ENCODE peak calls at places on chromosomes 7 and 10, in ten cellular contexts. One of them, this sample, is unnamed.

GRCh38 chr7:929311-929711 is 25.2 kb downstream of the ADAP1 start:
- DNase-seq in HepG2: peak; percentile 36
- DNase-seq in A549: no peak
- DNase-seq in ovary: peak; percentile 27
- DNase-seq in AG10803: peak; percentile 31
- DNase-seq in foreskin fibroblast: no peak
- DNase-seq in lower lobe of right lung: peak; percentile 36
- DNase-seq in CD8-positive, alpha-beta T cell: no peak
- DNase-seq in fibroblast of mammary gland: peak; percentile 33
- DNase-seq in Peyer's patch: peak; percentile 39
- DNase-seq in this sample: no peak

GRCh38 chr10:24652381-24652957 is 71.2 kb downstream of the ARHGAP21 start:
- DNase-seq in lower lobe of right lung: no peak
- DNase-seq in foreskin fibroblast: no peak
- DNase-seq in HepG2: no peak
- DNase-seq in fibroblast of mammary gland: no peak
- DNase-seq in Peyer's patch: no peak
- DNase-seq in ovary: no peak
- DNase-seq in A549: no peak
- DNase-seq in AG10803: no peak
- DNase-seq in CD8-positive, alpha-beta T cell: no peak
- DNase-seq in this sample: no peak

GRCh38 chr7:93544686-93545085 is 29.8 kb downstream of the CALCR start:
- DNase-seq in Peyer's patch: no peak
- DNase-seq in AG10803: no peak
- DNase-seq in A549: no peak
- DNase-seq in HepG2: no peak
- DNase-seq in lower lobe of right lung: no peak
- DNase-seq in ovary: no peak
- DNase-seq in CD8-positive, alpha-beta T cell: no peak
- DNase-seq in fibroblast of mammary gland: no peak
- DNase-seq in foreskin fibroblast: no peak
- DNase-seq in this sample: no peak

GRCh38 chr10:23399701-23400144 is 39.2 kb upstream of the OTUD1 start:
- DNase-seq in A549: no peak
- DNase-seq in foreskin fibroblast: peak; percentile 18
- DNase-seq in fibroblast of mammary gland: peak; percentile 26
- DNase-seq in AG10803: peak; percentile 79
- DNase-seq in HepG2: peak; percentile 6
- DNase-seq in Peyer's patch: no peak
- DNase-seq in ovary: no peak
- DNase-seq in lower lobe of right lung: no peak
- DNase-seq in CD8-positive, alpha-beta T cell: no peak
- DNase-seq in this sample: no peak

GRCh38 chr7:87961754-87962153 is 27.7 kb downstream of the ADAM22 start:
- DNase-seq in foreskin fibroblast: no peak
- DNase-seq in CD8-positive, alpha-beta T cell: no peak
- DNase-seq in lower lobe of right lung: no peak
- DNase-seq in AG10803: no peak
- DNase-seq in fibroblast of mammary gland: no peak
- DNase-seq in ovary: no peak
- DNase-seq in A549: no peak
- DNase-seq in HepG2: no peak
- DNase-seq in Peyer's patch: no peak
- DNase-seq in this sample: no peak

GRCh38 chr7:112056409-112056808 is 149.8 kb downstream of the DOCK4 start:
- DNase-seq in HepG2: no peak
- DNase-seq in ovary: no peak
- DNase-seq in lower lobe of right lung: no peak
- DNase-seq in fibroblast of mammary gland: peak; percentile 57
- DNase-seq in CD8-positive, alpha-beta T cell: no peak
- DNase-seq in foreskin fibroblast: peak; percentile 5
- DNase-seq in AG10803: peak; percentile 4
- DNase-seq in Peyer's patch: no peak
- DNase-seq in A549: peak; percentile 48
- DNase-seq in this sample: peak; percentile 73

GRCh38 chr10:75941181-75941580 is 509.8 kb downstream of the LRMDA start:
- DNase-seq in A549: no peak
- DNase-seq in Peyer's patch: no peak
- DNase-seq in CD8-positive, alpha-beta T cell: no peak
- DNase-seq in AG10803: no peak
- DNase-seq in fibroblast of mammary gland: no peak
- DNase-seq in HepG2: no peak
- DNase-seq in ovary: no peak
- DNase-seq in lower lobe of right lung: no peak
- DNase-seq in foreskin fibroblast: no peak
- DNase-seq in this sample: no peak

GRCh38 chr10:53918755-53919154 is 882.3 kb downstream of the PCDH15 start:
- DNase-seq in foreskin fibroblast: no peak
- DNase-seq in HepG2: no peak
- DNase-seq in CD8-positive, alpha-beta T cell: no peak
- DNase-seq in A549: no peak
- DNase-seq in lower lobe of right lung: no peak
- DNase-seq in ovary: no peak
- DNase-seq in fibroblast of mammary gland: no peak
- DNase-seq in AG10803: no peak
- DNase-seq in Peyer's patch: no peak
- DNase-seq in this sample: no peak

GRCh38 chr7:93799750-93800357 is 90.7 kb downstream of the TFPI2 start:
- DNase-seq in CD8-positive, alpha-beta T cell: no peak
- DNase-seq in lower lobe of right lung: no peak
- DNase-seq in AG10803: peak; percentile 33
- DNase-seq in Peyer's patch: no peak
- DNase-seq in HepG2: no peak
- DNase-seq in fibroblast of mammary gland: peak; percentile 42
- DNase-seq in foreskin fibroblast: peak; percentile 36
- DNase-seq in A549: peak; percentile 22
- DNase-seq in ovary: no peak
- DNase-seq in this sample: no peak

GRCh38 chr10:103852189-103852711 is 3.1 kb downstream of the SH3PXD2A start:
- DNase-seq in foreskin fibroblast: peak; percentile 92
- DNase-seq in Peyer's patch: no peak
- DNase-seq in lower lobe of right lung: no peak
- DNase-seq in ovary: peak; percentile 73
- DNase-seq in HepG2: no peak
- DNase-seq in fibroblast of mammary gland: peak; percentile 92
- DNase-seq in A549: no peak
- DNase-seq in AG10803: peak; percentile 92
- DNase-seq in CD8-positive, alpha-beta T cell: no peak
- DNase-seq in this sample: no peak
- H3K4me3 ChIP-seq in foreskin fibroblast: no peak overlapping the region
- H3K4me3 ChIP-seq in Peyer's patch: no peak overlapping the region
- H3K4me3 ChIP-seq in lower lobe of right lung: no peak overlapping the region
- H3K4me3 ChIP-seq in ovary: no peak overlapping the region
- H3K4me3 ChIP-seq in HepG2: peak overlapping the region; percentile 93
- H3K4me3 ChIP-seq in fibroblast of mammary gland: no peak overlapping the region
- H3K4me3 ChIP-seq in A549: no peak overlapping the region
- H3K4me3 ChIP-seq in AG10803: peak overlapping the region; percentile 23
- H3K4me3 ChIP-seq in CD8-positive, alpha-beta T cell: no peak overlapping the region
- H3K4me3 ChIP-seq in this sample: no peak overlapping the region

DNA sequence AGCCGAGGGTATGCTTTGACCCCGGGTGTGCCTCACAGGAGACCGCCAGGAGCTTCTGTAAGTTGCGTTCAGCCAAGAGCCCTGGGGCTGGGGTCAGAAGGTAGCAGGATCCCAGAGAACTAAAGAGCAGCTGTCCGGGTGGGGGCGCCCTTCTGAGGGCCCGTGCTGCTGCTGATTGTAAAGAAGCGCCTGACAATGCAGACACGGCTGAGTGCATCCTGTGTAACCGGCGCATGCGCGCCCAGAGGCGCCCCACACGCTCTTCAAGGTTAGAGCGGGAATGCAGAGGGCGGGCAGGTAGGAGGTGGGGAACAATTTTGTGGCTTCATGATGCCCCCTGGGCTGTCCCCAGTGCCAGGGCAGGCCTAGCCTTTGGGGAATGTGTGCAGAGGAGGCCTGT is 210.2 kb upstream of the CTBP2 start:
- DNase-seq in Peyer's patch: no peak
- DNase-seq in A549: no peak
- DNase-seq in fibroblast of mammary gland: no peak
- DNase-seq in ovary: no peak
- DNase-seq in lower lobe of right lung: no peak
- DNase-seq in AG10803: no peak
- DNase-seq in HepG2: no peak
- DNase-seq in foreskin fibroblast: no peak
- DNase-seq in CD8-positive, alpha-beta T cell: no peak
- DNase-seq in this sample: no peak
- TF ChIP-seq CTCF in Peyer's patch: no peak
- TF ChIP-seq CTCF in A549: no peak
- TF ChIP-seq CTCF in fibroblast of mammary gland: no peak
- TF ChIP-seq CTCF in ovary: no peak
- TF ChIP-seq CTCF in lower lobe of right lung: no peak
- TF ChIP-seq CTCF in AG10803: no peak
- TF ChIP-seq CTCF in HepG2: no peak
- TF ChIP-seq CTCF in foreskin fibroblast: no peak
- TF ChIP-seq CTCF in CD8-positive, alpha-beta T cell: no peak
- TF ChIP-seq CTCF in this sample: peak; percentile 43

GRCh38 chr10:46283217-46283944 is 3.4 kb upstream of the ANTXRL start:
- DNase-seq in A549: no peak
- DNase-seq in foreskin fibroblast: no peak
- DNase-seq in lower lobe of right lung: no peak
- DNase-seq in HepG2: no peak
- DNase-seq in ovary: no peak
- DNase-seq in fibroblast of mammary gland: no peak
- DNase-seq in AG10803: no peak
- DNase-seq in Peyer's patch: no peak
- DNase-seq in CD8-positive, alpha-beta T cell: no peak
- DNase-seq in this sample: no peak
- H3K4me3 ChIP-seq in A549: peak overlapping the region; percentile 74
- H3K4me3 ChIP-seq in foreskin fibroblast: peak overlapping the region; percentile 56
- H3K4me3 ChIP-seq in lower lobe of right lung: peak overlapping the region; percentile 57
- H3K4me3 ChIP-seq in HepG2: peak overlapping the region; percentile 61
- H3K4me3 ChIP-seq in ovary: no peak overlapping the region
- H3K4me3 ChIP-seq in fibroblast of mammary gland: no peak overlapping the region
- H3K4me3 ChIP-seq in AG10803: peak overlapping the region; percentile 54
- H3K4me3 ChIP-seq in Peyer's patch: peak overlapping the region; percentile 53
- H3K4me3 ChIP-seq in CD8-positive, alpha-beta T cell: peak overlapping the region; percentile 57
- H3K4me3 ChIP-seq in this sample: no peak overlapping the region

GRCh38 chr10:124565565-124566221 is 104.1 kb downstream of the LHPP start:
- DNase-seq in AG10803: no peak
- DNase-seq in lower lobe of right lung: peak; percentile 81
- DNase-seq in A549: peak; percentile 44
- DNase-seq in Peyer's patch: no peak
- DNase-seq in foreskin fibroblast: peak; percentile 48
- DNase-seq in fibroblast of mammary gland: peak; percentile 11
- DNase-seq in CD8-positive, alpha-beta T cell: no peak
- DNase-seq in HepG2: peak; percentile 69
- DNase-seq in ovary: peak; percentile 31
- DNase-seq in this sample: no peak
- TF ChIP-seq CTCF in AG10803: peak; percentile 17
- TF ChIP-seq CTCF in lower lobe of right lung: peak; percentile 42
- TF ChIP-seq CTCF in A549: peak; percentile 22
- TF ChIP-seq CTCF in Peyer's patch: no peak
- TF ChIP-seq CTCF in foreskin fibroblast: peak; percentile 19
- TF ChIP-seq CTCF in fibroblast of mammary gland: peak; percentile 33
- TF ChIP-seq CTCF in CD8-positive, alpha-beta T cell: no peak
- TF ChIP-seq CTCF in HepG2: peak; percentile 85
- TF ChIP-seq CTCF in ovary: no peak
- TF ChIP-seq CTCF in this sample: peak; percentile 25